ENCODE peak calls at places on chromosomes 5 and 9, in six cellular contexts. M is kidney tubule cell, P is iris pigment epithelial cell, H is hypothalamus, S is H7, X is sciatic nerve. R is an unnamed sample.

GRCh38 chr5:17024686-17025180 is 88.6 kb upstream of the MYO10 start:
- DNase-seq in M (peak), P (peak), H (no peak), S (no peak), X (no peak), R (no peak)

GRCh38 chr9:127742435-127743088 is 7.5 kb upstream of the TOR2A start:
- DNase-seq in M (peak), P (no peak), H (no peak), S (peak), X (no peak), R (no peak)

GRCh38 chr5:14946813-14947640 is 75.4 kb upstream of the ANKH start:
- DNase-seq in M (peak), P (no peak), H (no peak), S (peak), X (no peak), R (peak)

GRCh38 chr5:95780597-95780996 is 41.9 kb downstream of the GLRX start:
- DNase-seq in M (no peak), P (peak), H (no peak), S (no peak), X (no peak), R (peak)

GRCh38 chr9:132151118-132151517 is 10.7 kb upstream of the NTNG2 start:
- DNase-seq in M (no peak), P (no peak), H (no peak), S (no peak), X (no peak), R (no peak)

GRCh38 chr5:155402927-155403645 is 389.5 kb downstream of the KIF4B start:
- DNase-seq in M (no peak), P (no peak), H (no peak), S (no peak), X (no peak), R (no peak)

GRCh38 chr9:6759114-6759977 is 1.6 kb downstream of the KDM4C start:
- DNase-seq in M (peak), P (peak), H (no peak), S (no peak), X (no peak), R (peak)

GRCh38 chr9:571066-571465 is 270.4 kb upstream of the DMRT1 start:
- DNase-seq in M (peak), P (no peak), H (no peak), S (no peak), X (no peak), R (no peak)

GRCh38 chr9:96150324-96151023 is 151.5 kb downstream of the HSD17B3 start:
- DNase-seq in M (no peak), P (no peak), H (no peak), S (no peak), X (peak), R (no peak)

GRCh38 chr9:96874947-96875459 is 20.7 kb upstream of the ZNF782 start:
- DNase-seq in M (peak), P (peak), H (no peak), S (no peak), X (no peak), R (no peak)

GRCh38 chr5:180602481-180603075 is 11.3 kb upstream of the SCGB3A1 start:
- DNase-seq in M (no peak), P (no peak), H (no peak), S (no peak), X (peak), R (no peak)

GRCh38 chr9:14314424-14314928 is 535 bp upstream of the NFIB start:
- DNase-seq in M (peak), P (peak), H (no peak), S (peak), X (peak), R (peak)

GRCh38 chr9:97632406-97632991 is 669 bp downstream of the TSTD2 start:
- DNase-seq in M (no peak), P (peak), H (no peak), S (peak), X (peak), R (peak)

GRCh38 chr9:36855443-36856315 is 178.4 kb downstream of the PAX5 start:
- DNase-seq in M (no peak), P (no peak), H (no peak), S (peak), X (no peak), R (peak)

GRCh38 chr9:115590016-115590415 is 472.1 kb upstream of the TNC start:
- DNase-seq in M (peak), P (peak), H (no peak), S (no peak), X (no peak), R (no peak)

GRCh38 chr5:127029513-127030258 is 672 bp downstream of the MARCHF3 start:
- DNase-seq in M (peak), P (peak), H (peak), S (peak), X (peak), R (peak)

GRCh38 chr9:110933350-110934001 is 104.8 kb downstream of the LPAR1 start:
- DNase-seq in M (no peak), P (peak), H (no peak), S (no peak), X (no peak), R (no peak)

GRCh38 chr9:92138157-92138959 is 23.1 kb upstream of the SPTLC1 start:
- DNase-seq in M (peak), P (peak), H (peak), S (peak), X (peak), R (peak)

GRCh38 chr5:57316798-57317327 is 143.0 kb downstream of the GPBP1 start:
- DNase-seq in M (peak), P (peak), H (no peak), S (no peak), X (no peak), R (no peak)

GRCh38 chr5:93294184-93294583 is 286.8 kb downstream of the NR2F1-AS1 start:
- DNase-seq in M (peak), P (peak), H (no peak), S (no peak), X (no peak), R (no peak)

GRCh38 chr9:131657890-131658752 is 81.8 kb downstream of the RAPGEF1 start:
- DNase-seq in M (peak), P (peak), H (no peak), S (no peak), X (no peak), R (no peak)

GRCh38 chr5:177396086-177396485 is 4.4 kb downstream of the PFN3 start:
- DNase-seq in M (no peak), P (no peak), H (no peak), S (peak), X (no peak), R (no peak)

GRCh38 chr5:163135849-163136248 is 301.5 kb upstream of the CCNG1 start:
- DNase-seq in M (no peak), P (no peak), H (no peak), S (no peak), X (no peak), R (no peak)

GRCh38 chr5:132962429-132962928 is 955 bp downstream of the AFF4 start:
- DNase-seq in M (peak), P (peak), H (no peak), S (peak), X (no peak), R (peak)

GRCh38 chr9:121269030-121269887 is 1.3 kb downstream of the GSN start:
- DNase-seq in M (peak), P (no peak), H (peak), S (peak), X (no peak), R (peak)

GRCh38 chr9:96256800-96257199 is 45.2 kb downstream of the HSD17B3 start:
- DNase-seq in M (peak), P (peak), H (no peak), S (peak), X (no peak), R (no peak)

GRCh38 chr5:34735436-34736426 is 79.6 kb downstream of the RAI14 start:
- DNase-seq in M (no peak), P (peak), H (no peak), S (no peak), X (no peak), R (no peak)

GRCh38 chr9:113918697-113919390 is 42.7 kb downstream of the ZNF618 start:
- DNase-seq in M (no peak), P (no peak), H (peak), S (no peak), X (no peak), R (no peak)

GRCh38 chr5:98624145-98624880 is 149.2 kb upstream of the RGMB start:
- DNase-seq in M (no peak), P (peak), H (no peak), S (no peak), X (no peak), R (no peak)